ENCODE peak calls at places on chromosome 22, in nine cellular contexts. A is esophagus muscularis mucosa, U is HCT116, C is GM12878, V is stomach, I is ovary, Z is Peyer's patch, O is transverse colon, H is IMR-90. D is an unnamed sample. For H3K4me1, the result is how much of the 10 kb centered on the place peaks cover.

GRCh38 chr22:29813126-29813525 is 24.9 kb downstream of the ASCC2 start:
- DNase-seq in O (no peak), U (no peak), Z (no peak), A (no peak), H (no peak), I (no peak), V (peak), C (no peak), D (no peak)

GRCh38 chr22:25447689-25448434 is 116.6 kb upstream of the GRK3 start:
- DNase-seq in O (peak), U (peak), I (peak), C (peak), H (peak), Z (peak), A (peak), V (peak), D (peak)

GRCh38 chr22:20412474-20413216 is 18.7 kb downstream of the ZNF74 start:
- DNase-seq in O (no peak), Z (no peak), C (no peak), I (no peak), H (no peak), A (no peak), V (no peak), U (no peak), D (no peak)

GRCh38 chr22:36081023-36081431 is 52.4 kb upstream of the RBFOX2 start:
- DNase-seq in V (no peak), I (no peak), H (peak), Z (no peak), O (peak), A (no peak), C (no peak), U (no peak), D (no peak)

GRCh38 chr22:43385770-43386641 is 25.8 kb upstream of the MPPED1 start:
- DNase-seq in V (peak), I (peak), H (peak), U (peak), O (peak), Z (peak), A (no peak), C (no peak), D (peak)

GRCh38 chr22:46367707-46368191 is 32.2 kb downstream of the TRMU start:
- DNase-seq in Z (peak), C (no peak), A (no peak), V (peak), H (peak), I (no peak), U (peak), O (peak), D (no peak)

GRCh38 chr22:35443790-35444684 is 44.1 kb downstream of the MCM5 start:
- DNase-seq in Z (no peak), H (no peak), A (no peak), I (no peak), O (no peak), C (no peak), V (no peak), U (no peak), D (no peak)

GRCh38 chr22:48574776-48575566 is 1252.7 kb downstream of the BRD1 start:
- DNase-seq in U (no peak), A (no peak), Z (no peak), V (no peak), H (no peak), C (no peak), O (peak), I (peak), D (peak)

GRCh38 chr22:42920101-42920820 is 63.2 kb upstream of the ARFGAP3 start:
- DNase-seq in I (no peak), V (no peak), O (no peak), U (no peak), A (no peak), H (peak), Z (no peak), C (no peak), D (no peak)

DNA sequence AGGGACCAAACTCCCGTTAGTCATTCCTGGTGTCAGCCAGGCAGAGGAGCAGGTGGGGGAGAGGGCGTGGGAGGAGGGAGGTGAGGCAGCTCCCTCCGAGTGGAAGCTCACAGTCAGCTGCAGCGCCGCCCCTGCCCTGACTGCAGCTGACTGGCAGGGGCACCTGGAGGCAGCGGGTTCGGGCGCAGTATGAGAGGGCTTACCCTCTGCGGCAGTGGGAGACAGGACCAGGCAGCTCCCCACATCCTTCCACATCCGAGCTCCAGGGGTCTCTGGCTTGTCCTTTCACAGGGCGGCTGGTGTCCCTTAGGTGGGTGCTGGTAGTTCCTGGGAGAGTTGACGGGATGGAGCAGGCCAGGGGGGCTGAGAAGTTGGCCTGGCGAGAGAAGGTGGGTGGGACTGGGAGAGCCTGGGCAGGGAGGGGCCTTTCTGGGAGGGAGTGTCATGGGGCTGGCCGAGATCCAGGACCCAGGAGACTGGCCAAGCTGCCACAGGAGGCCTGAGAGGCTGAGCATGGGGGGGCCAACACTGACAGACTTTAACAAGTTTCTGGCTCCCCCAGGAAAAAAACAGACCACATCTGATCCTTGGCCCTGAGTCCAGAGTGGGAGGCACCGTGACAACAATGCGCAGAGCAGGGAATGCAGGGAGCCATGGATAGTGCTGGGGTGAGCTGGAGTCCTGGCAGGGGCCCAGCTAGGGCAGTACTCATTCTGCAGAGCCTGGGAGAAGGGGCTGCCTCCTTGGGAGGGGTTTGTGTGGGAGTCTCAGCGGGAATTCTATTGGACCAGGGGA is 4.9 kb downstream of the ADORA2A start:
- DNase-seq in V (peak), H (peak), Z (no peak), A (no peak), I (peak), C (no peak), U (no peak), O (peak), D (peak)
- H3K4me1 ChIP-seq in V (half or more), H (under half), Z (under half), A (half or more), I (under half), C (half or more), U (under half), O (half or more), D (under half)

GRCh38 chr22:50703726-50704509 is 31.3 kb downstream of the SHANK3 start:
- DNase-seq in I (no peak), C (no peak), H (no peak), A (no peak), Z (no peak), O (no peak), V (no peak), U (no peak), D (no peak)

GRCh38 chr22:50705851-50706351 is 32.1 kb upstream of the ACR start:
- DNase-seq in C (no peak), V (no peak), U (no peak), A (no peak), O (no peak), H (no peak), I (no peak), Z (no peak), D (no peak)

GRCh38 chr22:50704510-50705218 is 32.0 kb downstream of the SHANK3 start:
- DNase-seq in I (no peak), U (no peak), O (no peak), V (no peak), Z (no peak), H (no peak), C (no peak), A (no peak), D (no peak)

GRCh38 chr22:50706481-50707125 is 31.4 kb upstream of the ACR start:
- DNase-seq in A (no peak), O (no peak), Z (no peak), C (no peak), U (no peak), I (no peak), H (no peak), V (no peak), D (no peak)

GRCh38 chr22:50705219-50705691 is 32.6 kb downstream of the SHANK3 start:
- DNase-seq in V (peak), Z (no peak), C (no peak), A (no peak), U (no peak), H (peak), O (no peak), I (peak), D (peak)
- TF ChIP-seq POLR2A in V (no peak), Z (no peak), C (no peak), A (no peak), U (no peak), H (no peak), O (no peak), I (no peak), D (no peak)

GRCh38 chr22:37481347-37481907 is 4.8 kb downstream of the MFNG start:
- DNase-seq in Z (no peak), C (no peak), I (no peak), V (no peak), H (no peak), A (no peak), O (no peak), U (no peak), D (no peak)
- H3K4me1 ChIP-seq in Z (under half), C (under half), I (under half), V (under half), H (under half), A (under half), O (under half), U (under half), D (under half)

DNA sequence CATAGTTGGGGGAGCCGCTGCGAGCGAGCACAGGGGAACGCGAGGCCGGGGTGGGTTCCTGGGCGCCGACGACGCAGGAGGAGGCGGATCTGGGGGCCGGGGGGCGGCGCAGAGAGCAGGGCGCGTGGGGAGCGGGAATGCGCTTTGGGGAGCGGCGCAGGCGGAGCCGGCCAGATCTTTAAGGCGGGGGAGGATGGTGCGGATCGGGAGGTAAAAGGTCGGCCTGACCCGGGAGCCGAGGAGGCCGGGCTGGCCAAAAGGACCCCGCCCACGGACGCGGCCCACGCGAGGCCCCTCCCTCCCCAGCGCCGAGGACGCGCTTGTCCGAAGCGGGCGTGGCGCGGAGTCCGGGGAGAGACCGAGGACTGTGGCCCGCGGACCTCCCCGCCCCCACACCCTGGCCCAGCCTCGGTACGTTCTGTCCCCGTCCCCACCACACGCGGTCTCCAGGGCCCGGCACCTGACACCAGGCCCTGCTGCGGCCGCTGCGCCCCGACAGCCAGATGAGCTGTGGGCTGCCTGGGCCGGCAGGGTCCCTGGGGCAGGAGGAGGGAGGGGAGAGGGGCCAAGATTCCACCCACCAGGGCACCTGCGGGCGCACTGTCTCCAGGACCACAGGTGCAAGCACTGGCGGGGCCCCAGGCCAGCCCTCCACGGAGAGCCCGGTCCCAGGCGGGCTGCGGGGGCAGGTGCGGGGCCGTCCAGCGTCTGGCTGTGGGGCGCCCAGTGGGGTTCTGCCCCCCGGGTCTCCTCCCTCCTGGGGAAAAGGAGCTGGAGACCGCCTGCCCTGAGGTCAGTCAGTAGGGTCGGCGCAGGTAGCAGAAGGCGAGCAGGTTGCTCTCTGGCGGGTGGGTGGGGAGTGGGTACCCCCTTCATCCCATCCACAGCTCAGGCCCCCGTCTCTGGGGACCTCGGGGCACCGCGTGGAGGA is 10.9 kb downstream of the PIM3 start:
- DNase-seq in A (no peak), C (no peak), I (peak), V (peak), H (no peak), Z (peak), O (peak), U (no peak), D (peak)
- TF ChIP-seq POLR2A in A (peak), C (peak), I (no peak), V (no peak), H (peak), Z (peak), O (peak), U (peak), D (no peak)

D was measured in uterus.